ENCODE peak calls at places on chromosomes 13 and 19, in four cellular contexts. One of them, this sample, is unnamed.

GRCh38 chr19:19067276-19068072 is 3.7 kb downstream of the SLC25A42 start:
- DNase-seq in activated CD4-positive, alpha-beta T cell treated with anti-CD3 and anti-CD28 coated beads, Interleukin-2, amount 10 ng/mL, durations not matched to agents 24 days and 14 days: no peak
- DNase-seq in PC-3: no peak
- DNase-seq in nephron progenitor cell: no peak
- DNase-seq in this sample: no peak

GRCh38 chr13:101465877-101466276 is 13.4 kb downstream of the ITGBL1 start:
- DNase-seq in activated CD4-positive, alpha-beta T cell treated with anti-CD3 and anti-CD28 coated beads, Interleukin-2, amount 10 ng/mL, durations not matched to agents 24 days and 14 days: no peak
- DNase-seq in nephron progenitor cell: no peak
- DNase-seq in PC-3: peak
- DNase-seq in this sample: no peak

GRCh38 chr13:112970552-112971287 is 1.7 kb downstream of the MCF2L start:
- DNase-seq in nephron progenitor cell: no peak
- DNase-seq in PC-3: no peak
- DNase-seq in activated CD4-positive, alpha-beta T cell treated with anti-CD3 and anti-CD28 coated beads, Interleukin-2, amount 10 ng/mL, durations not matched to agents 24 days and 14 days: no peak
- DNase-seq in this sample: no peak

GRCh38 chr13:40515702-40516101 is 150.7 kb downstream of the FOXO1 start:
- DNase-seq in nephron progenitor cell: no peak
- DNase-seq in activated CD4-positive, alpha-beta T cell treated with anti-CD3 and anti-CD28 coated beads, Interleukin-2, amount 10 ng/mL, durations not matched to agents 24 days and 14 days: no peak
- DNase-seq in PC-3: no peak
- DNase-seq in this sample: no peak

GRCh38 chr19:1411255-1412191 is 4.1 kb downstream of the DAZAP1 start:
- DNase-seq in nephron progenitor cell: no peak
- DNase-seq in PC-3: no peak
- DNase-seq in activated CD4-positive, alpha-beta T cell treated with anti-CD3 and anti-CD28 coated beads, Interleukin-2, amount 10 ng/mL, durations not matched to agents 24 days and 14 days: no peak
- DNase-seq in this sample: no peak

GRCh38 chr19:56821675-56822074 is 18.9 kb downstream of the PEG3 start:
- DNase-seq in activated CD4-positive, alpha-beta T cell treated with anti-CD3 and anti-CD28 coated beads, Interleukin-2, amount 10 ng/mL, durations not matched to agents 24 days and 14 days: no peak
- DNase-seq in PC-3: no peak
- DNase-seq in nephron progenitor cell: no peak
- DNase-seq in this sample: no peak

GRCh38 chr19:4375620-4376228 is 24.6 kb downstream of the SH3GL1 start:
- DNase-seq in PC-3: peak
- DNase-seq in nephron progenitor cell: no peak
- DNase-seq in activated CD4-positive, alpha-beta T cell treated with anti-CD3 and anti-CD28 coated beads, Interleukin-2, amount 10 ng/mL, durations not matched to agents 24 days and 14 days: no peak
- DNase-seq in this sample: peak

GRCh38 chr19:4474504-4475136 is 2.5 kb downstream of the HDGFL2 start:
- DNase-seq in nephron progenitor cell: peak
- DNase-seq in activated CD4-positive, alpha-beta T cell treated with anti-CD3 and anti-CD28 coated beads, Interleukin-2, amount 10 ng/mL, durations not matched to agents 24 days and 14 days: peak
- DNase-seq in PC-3: peak
- DNase-seq in this sample: no peak

GRCh38 chr19:36103842-36104552 is 6.9 kb upstream of the OVOL3 start:
- DNase-seq in activated CD4-positive, alpha-beta T cell treated with anti-CD3 and anti-CD28 coated beads, Interleukin-2, amount 10 ng/mL, durations not matched to agents 24 days and 14 days: no peak
- DNase-seq in PC-3: peak
- DNase-seq in nephron progenitor cell: no peak
- DNase-seq in this sample: no peak

GRCh38 chr19:42468273-42468796 is 25.6 kb upstream of the CXCL17 start:
- DNase-seq in PC-3: peak
- DNase-seq in activated CD4-positive, alpha-beta T cell treated with anti-CD3 and anti-CD28 coated beads, Interleukin-2, amount 10 ng/mL, durations not matched to agents 24 days and 14 days: no peak
- DNase-seq in nephron progenitor cell: no peak
- DNase-seq in this sample: no peak

GRCh38 chr13:36414461-36414860 is 17.8 kb upstream of the CCNA1 start:
- DNase-seq in PC-3: no peak
- DNase-seq in nephron progenitor cell: no peak
- DNase-seq in activated CD4-positive, alpha-beta T cell treated with anti-CD3 and anti-CD28 coated beads, Interleukin-2, amount 10 ng/mL, durations not matched to agents 24 days and 14 days: no peak
- DNase-seq in this sample: no peak

GRCh38 chr13:91609353-91609752 is 210.9 kb downstream of the GPC5 start:
- DNase-seq in nephron progenitor cell: peak
- DNase-seq in PC-3: peak
- DNase-seq in activated CD4-positive, alpha-beta T cell treated with anti-CD3 and anti-CD28 coated beads, Interleukin-2, amount 10 ng/mL, durations not matched to agents 24 days and 14 days: no peak
- DNase-seq in this sample: no peak

GRCh38 chr19:46723023-46723461 is 6.1 kb upstream of the PRKD2 start:
- DNase-seq in nephron progenitor cell: no peak
- DNase-seq in activated CD4-positive, alpha-beta T cell treated with anti-CD3 and anti-CD28 coated beads, Interleukin-2, amount 10 ng/mL, durations not matched to agents 24 days and 14 days: no peak
- DNase-seq in PC-3: no peak
- DNase-seq in this sample: no peak

GRCh38 chr13:97344250-97345175 is 89.5 kb upstream of the RAP2A start:
- DNase-seq in activated CD4-positive, alpha-beta T cell treated with anti-CD3 and anti-CD28 coated beads, Interleukin-2, amount 10 ng/mL, durations not matched to agents 24 days and 14 days: peak
- DNase-seq in nephron progenitor cell: peak
- DNase-seq in PC-3: peak
- DNase-seq in this sample: no peak

GRCh38 chr19:3358919-3359849 is 7.2 kb upstream of the NFIC start:
- DNase-seq in nephron progenitor cell: peak
- DNase-seq in activated CD4-positive, alpha-beta T cell treated with anti-CD3 and anti-CD28 coated beads, Interleukin-2, amount 10 ng/mL, durations not matched to agents 24 days and 14 days: peak
- DNase-seq in PC-3: peak
- DNase-seq in this sample: no peak

GRCh38 chr13:91739751-91740150 is 341.3 kb downstream of the GPC5 start:
- DNase-seq in nephron progenitor cell: no peak
- DNase-seq in PC-3: no peak
- DNase-seq in activated CD4-positive, alpha-beta T cell treated with anti-CD3 and anti-CD28 coated beads, Interleukin-2, amount 10 ng/mL, durations not matched to agents 24 days and 14 days: no peak
- DNase-seq in this sample: no peak

GRCh38 chr19:41025871-41026270 is 34.8 kb downstream of the CYP2B6 start:
- DNase-seq in nephron progenitor cell: peak
- DNase-seq in activated CD4-positive, alpha-beta T cell treated with anti-CD3 and anti-CD28 coated beads, Interleukin-2, amount 10 ng/mL, durations not matched to agents 24 days and 14 days: no peak
- DNase-seq in PC-3: no peak
- DNase-seq in this sample: no peak

GRCh38 chr13:72565893-72566292 is 161.5 kb downstream of the MZT1 start:
- DNase-seq in nephron progenitor cell: peak
- DNase-seq in PC-3: peak
- DNase-seq in activated CD4-positive, alpha-beta T cell treated with anti-CD3 and anti-CD28 coated beads, Interleukin-2, amount 10 ng/mL, durations not matched to agents 24 days and 14 days: no peak
- DNase-seq in this sample: peak

GRCh38 chr19:40006273-40006691 is 9.4 kb downstream of the ZNF546 start:
- DNase-seq in activated CD4-positive, alpha-beta T cell treated with anti-CD3 and anti-CD28 coated beads, Interleukin-2, amount 10 ng/mL, durations not matched to agents 24 days and 14 days: no peak
- DNase-seq in nephron progenitor cell: no peak
- DNase-seq in PC-3: peak
- DNase-seq in this sample: peak

GRCh38 chr13:92589955-92590354 is 636.7 kb upstream of the GPC6 start:
- DNase-seq in PC-3: no peak
- DNase-seq in activated CD4-positive, alpha-beta T cell treated with anti-CD3 and anti-CD28 coated beads, Interleukin-2, amount 10 ng/mL, durations not matched to agents 24 days and 14 days: no peak
- DNase-seq in nephron progenitor cell: no peak
- DNase-seq in this sample: no peak

GRCh38 chr13:24221007-24221406 is 60.5 kb downstream of the SPATA13 start:
- DNase-seq in nephron progenitor cell: no peak
- DNase-seq in activated CD4-positive, alpha-beta T cell treated with anti-CD3 and anti-CD28 coated beads, Interleukin-2, amount 10 ng/mL, durations not matched to agents 24 days and 14 days: no peak
- DNase-seq in PC-3: peak
- DNase-seq in this sample: no peak

GRCh38 chr19:28196961-28197360 is 1016.0 kb downstream of the UQCRFS1 start:
- DNase-seq in PC-3: no peak
- DNase-seq in nephron progenitor cell: no peak
- DNase-seq in activated CD4-positive, alpha-beta T cell treated with anti-CD3 and anti-CD28 coated beads, Interleukin-2, amount 10 ng/mL, durations not matched to agents 24 days and 14 days: no peak
- DNase-seq in this sample: no peak

This sample was measured in CMK.